ENCODE peak calls at places on chromosomes 11 and 22, in six cellular contexts. Z is stimulated activated CD4-positive, alpha-beta T cell treated with anti-CD3 and anti-CD28 coated beads, Interleukin-1b, Interleukin-23, amount 100 ng/mL, for 48 hours; A is HFFc6; Y is HS-5; G is astrocyte of the spinal cord; W is AG04450. J is an unnamed sample.

GRCh38 chr22:21444701-21445436 is 22.3 kb upstream of the TMEM191C start:
- DNase-seq in Z (no peak), A (no peak), Y (no peak), G (no peak), W (no peak), J (no peak)

GRCh38 chr11:17724020-17724908 is 4.9 kb downstream of the MYOD1 start:
- DNase-seq in Z (no peak), A (no peak), Y (no peak), G (no peak), W (no peak), J (no peak)

GRCh38 chr11:69646493-69647201 is 5.7 kb downstream of the CCND1 start:
- DNase-seq in Z (no peak), A (no peak), Y (no peak), G (no peak), W (no peak), J (no peak)

GRCh38 chr11:80320765-80321164 is 879.9 kb upstream of the TENM4 start:
- DNase-seq in Z (no peak), A (no peak), Y (no peak), G (no peak), W (no peak), J (no peak)

GRCh38 chr11:116186592-116186991 is 586.2 kb downstream of the BUD13 start:
- DNase-seq in Z (no peak), A (no peak), Y (no peak), G (no peak), W (no peak), J (no peak)

GRCh38 chr11:61871158-61871597 is 20.2 kb downstream of the FADS3 start:
- DNase-seq in Z (peak; percentile 67), A (peak; percentile 77), Y (no peak), G (peak; percentile 74), W (peak; percentile 36), J (peak; percentile 50)

GRCh38 chr22:19723990-19724827 is 870 bp downstream of the GP1BB start:
- DNase-seq in Z (peak; percentile 60), A (no peak), Y (no peak), G (no peak), W (no peak), J (no peak)

GRCh38 chr22:26610072-26610958 is 7.5 kb downstream of the CRYBB1 start:
- DNase-seq in Z (peak; percentile 46), A (peak; percentile 91), Y (peak; percentile 85), G (peak; percentile 91), W (peak; percentile 90), J (peak; percentile 87)

GRCh38 chr22:48496987-48497650 is 1330.6 kb downstream of the BRD1 start:
- DNase-seq in Z (no peak), A (no peak), Y (no peak), G (no peak), W (no peak), J (no peak)

GRCh38 chr11:115911656-115912055 is 407.4 kb upstream of the CADM1 start:
- DNase-seq in Z (no peak), A (no peak), Y (no peak), G (no peak), W (no peak), J (no peak)

GRCh38 chr22:50111056-50111455 is 21.2 kb downstream of the MOV10L1 start:
- DNase-seq in Z (no peak), A (no peak), Y (no peak), G (no peak), W (no peak), J (no peak)

GRCh38 chr22:40243891-40244290 is 66.2 kb downstream of the TNRC6B start:
- DNase-seq in Z (no peak), A (no peak), Y (no peak), G (no peak), W (no peak), J (no peak)

GRCh38 chr11:21897203-21897602 is 295.7 kb upstream of the ANO5 start:
- DNase-seq in Z (no peak), A (no peak), Y (no peak), G (no peak), W (no peak), J (no peak)

GRCh38 chr11:117831661-117832415 is 7.3 kb upstream of the FXYD2 start:
- DNase-seq in Z (no peak), A (no peak), Y (no peak), G (no peak), W (no peak), J (no peak)

GRCh38 chr11:126393143-126393542 is 37.7 kb downstream of the ST3GAL4 start:
- DNase-seq in Z (no peak), A (no peak), Y (no peak), G (no peak), W (no peak), J (no peak)

GRCh38 chr22:45452565-45453449 is 39.3 kb downstream of the RIBC2 start:
- DNase-seq in Z (no peak), A (peak; percentile 75), Y (peak; percentile 58), G (peak; percentile 39), W (no peak), J (no peak)

GRCh38 chr11:110833033-110833484 is 120.8 kb upstream of the ARHGAP20 start:
- DNase-seq in Z (no peak), A (peak; percentile 48), Y (peak; percentile 35), G (peak; percentile 84), W (peak; percentile 27), J (no peak)

J was measured in HFF-Myc.